ENCODE peak calls at places on chromosomes 3 and 15, in eight cellular contexts. J is activated CD8-positive, alpha-beta memory T cell treated with anti-CD3 and anti-CD28 coated beads for 24 hours; S is GM13977; X is HFF-Myc; Y is foreskin keratinocyte; T is NCI-H187 treated with DMSO at 0.1 percent for 48 hours; P is pons; Z is mucosa of gallbladder. B is an unnamed sample.

GRCh38 chr3:37171144-37171543 is 3.2 kb downstream of the LRRFIP2 start:
- DNase-seq in T (no peak), P (no peak), J (no peak), X (no peak), S (no peak), Y (no peak), Z (no peak), B (peak; percentile 56)

GRCh38 chr3:197520311-197521276 is 35.2 kb downstream of the BDH1 start:
- DNase-seq in Z (peak; percentile 84), S (no peak), X (no peak), T (no peak), J (no peak), P (peak; percentile 61), Y (no peak), B (no peak)

GRCh38 chr3:123767020-123767394 is 117.1 kb downstream of the MYLK start:
- DNase-seq in J (no peak), X (no peak), T (no peak), Z (no peak), S (no peak), Y (no peak), P (no peak), B (no peak)

GRCh38 chr15:39154136-39154770 is 426.6 kb upstream of the THBS1 start:
- DNase-seq in Z (no peak), P (no peak), J (no peak), T (no peak), X (no peak), Y (no peak), S (no peak), B (no peak)

GRCh38 chr15:58952751-58953150 is 19.3 kb upstream of the SLTM start:
- DNase-seq in Z (no peak), X (no peak), Y (peak; percentile 54), J (no peak), S (no peak), P (no peak), T (no peak), B (no peak)

GRCh38 chr3:179113903-179114302 is 34.3 kb upstream of the PIK3CA start:
- DNase-seq in S (no peak), J (no peak), T (no peak), X (no peak), P (no peak), Z (no peak), Y (no peak), B (no peak)

GRCh38 chr15:70271422-70272088 is 173.8 kb upstream of the TLE3 start:
- DNase-seq in T (no peak), Z (peak; percentile 61), X (peak; percentile 54), P (peak; percentile 66), J (no peak), Y (peak; percentile 79), S (no peak), B (no peak)

GRCh38 chr15:57500256-57500655 is 91.4 kb upstream of the MYZAP start:
- DNase-seq in J (no peak), X (no peak), S (no peak), T (no peak), Y (no peak), P (no peak), Z (no peak), B (no peak)

GRCh38 chr3:171874879-171875278 is 31.7 kb downstream of the TMEM212 start:
- DNase-seq in T (no peak), Y (peak; percentile 56), X (no peak), Z (no peak), S (no peak), P (no peak), J (no peak), B (no peak)

GRCh38 chr3:156175570-156175969 is 55.2 kb downstream of the KCNAB1 start:
- DNase-seq in Z (no peak), P (no peak), S (no peak), J (no peak), Y (no peak), T (no peak), X (no peak), B (no peak)

GRCh38 chr3:23915537-23916108 is 1.2 kb downstream of the NKIRAS1 start:
- DNase-seq in J (no peak), X (no peak), T (no peak), S (no peak), Y (no peak), Z (no peak), P (peak; percentile 31), B (no peak)

GRCh38 chr3:37847689-37848088 is 14.0 kb upstream of the CTDSPL start:
- DNase-seq in X (no peak), S (no peak), T (no peak), P (no peak), Y (no peak), J (no peak), Z (no peak), B (no peak)

GRCh38 chr15:28901587-28901980 is 15.8 kb downstream of the APBA2 start:
- DNase-seq in Z (no peak), J (no peak), S (no peak), Y (no peak), T (no peak), X (no peak), P (no peak), B (no peak)

GRCh38 chr3:39383913-39384664 is 919 bp downstream of the SLC25A38 start:
- DNase-seq in Y (peak; percentile 87), T (no peak), J (peak; percentile 96), S (peak; percentile 97), Z (peak; percentile 96), X (peak; percentile 61), P (peak; percentile 92), B (peak; percentile 98)

GRCh38 chr3:31377045-31377642 is 155.6 kb upstream of the STT3B start:
- DNase-seq in J (no peak), Y (peak; percentile 90), P (no peak), T (no peak), Z (peak; percentile 60), S (no peak), X (peak; percentile 33), B (no peak)

GRCh38 chr3:37074178-37074577 is 80.9 kb downstream of the MLH1 start:
- DNase-seq in J (no peak), X (peak; percentile 10), T (no peak), P (no peak), Z (no peak), Y (peak; percentile 60), S (no peak), B (no peak)

GRCh38 chr15:54029076-54029475 is 50.8 kb downstream of the UNC13C start:
- DNase-seq in T (no peak), Y (peak; percentile 7), S (no peak), P (no peak), J (no peak), Z (no peak), X (no peak), B (no peak)

GRCh38 chr15:61598655-61599054 is 369.6 kb upstream of the RORA start:
- DNase-seq in Y (no peak), P (no peak), Z (no peak), J (no peak), T (peak; percentile 19), S (no peak), X (no peak), B (no peak)

GRCh38 chr3:173584093-173584833 is 186.7 kb downstream of the NLGN1 start:
- DNase-seq in Y (peak; percentile 9), P (peak; percentile 41), S (peak; percentile 17), J (no peak), X (peak; percentile 51), Z (peak; percentile 34), T (no peak), B (no peak)

GRCh38 chr15:90065682-90066049 is 36.6 kb downstream of the IDH2 start:
- DNase-seq in T (no peak), P (no peak), Y (no peak), S (no peak), X (no peak), Z (no peak), J (no peak), B (no peak)

GRCh38 chr3:171809513-171810277 is 588 bp downstream of the PLD1 start:
- DNase-seq in J (peak; percentile 78), X (no peak), Y (peak; percentile 84), T (no peak), Z (peak; percentile 75), S (peak; percentile 72), P (peak; percentile 67), B (peak; percentile 95)

GRCh38 chr3:144332866-144333265 is 361.2 kb downstream of the DIPK2A start:
- DNase-seq in S (no peak), Z (no peak), T (no peak), Y (no peak), X (no peak), J (no peak), P (no peak), B (no peak)

GRCh38 chr3:104892044-104892443 is 474.7 kb upstream of the ALCAM start:
- DNase-seq in J (no peak), Y (no peak), T (no peak), X (no peak), S (no peak), Z (no peak), P (no peak), B (no peak)

GRCh38 chr3:25502233-25502632 is 74.2 kb downstream of the RARB start:
- DNase-seq in P (no peak), Y (no peak), Z (no peak), X (no peak), J (no peak), S (no peak), T (no peak), B (no peak)

GRCh38 chr15:42712584-42712983 is 24.3 kb downstream of the CDAN1 start:
- DNase-seq in Z (no peak), X (no peak), J (peak; percentile 21), T (no peak), Y (no peak), S (no peak), P (no peak), B (no peak)

GRCh38 chr3:150763841-150764483 is 993 bp upstream of the SIAH2 start:
- DNase-seq in S (peak; percentile 62), X (peak; percentile 16), T (no peak), P (peak; percentile 82), Y (no peak), J (no peak), Z (peak; percentile 74), B (peak; percentile 81)

GRCh38 chr15:63077952-63078351 is 35.4 kb downstream of the TPM1 start:
- DNase-seq in P (no peak), Z (no peak), S (no peak), X (no peak), T (no peak), Y (no peak), J (no peak), B (no peak)

GRCh38 chr3:143337387-143337786 is 217.8 kb downstream of the CHST2 start:
- DNase-seq in P (no peak), J (no peak), X (no peak), T (peak; percentile 26), Z (no peak), S (no peak), Y (no peak), B (no peak)

GRCh38 chr3:129552287-129553050 is 9.5 kb downstream of the H1-8 start:
- DNase-seq in J (no peak), X (no peak), Y (no peak), S (no peak), Z (no peak), T (no peak), P (peak; percentile 42), B (no peak)

GRCh38 chr3:187744169-187745151 is 808 bp downstream of the BCL6 start:
- DNase-seq in T (no peak), S (peak; percentile 42), J (peak; percentile 81), Z (peak; percentile 56), Y (peak; percentile 53), P (peak; percentile 70), X (no peak), B (peak; percentile 67)

GRCh38 chr3:102179321-102180290 is 255.2 kb upstream of the ZPLD1 start:
- DNase-seq in J (no peak), X (no peak), Y (no peak), Z (no peak), S (peak; percentile 34), P (no peak), T (no peak), B (no peak)

GRCh38 chr3:8802256-8802655 is 32.8 kb upstream of the OXTR start:
- DNase-seq in Y (peak; percentile 59), S (no peak), P (no peak), J (no peak), T (no peak), X (no peak), Z (no peak), B (no peak)